ENCODE peak calls at places on chromosomes 16 and 17, in seven cellular contexts. U is effector memory CD4-positive, alpha-beta T cell; K is GM23248; L is cardiac muscle cell; V is sigmoid colon; E is skeletal muscle cell; S is uterus. Z is an unnamed sample.

GRCh38 chr17:75856062-75856681 is 1.0 kb upstream of the WBP2 start:
- DNase-seq in S (no peak), K (peak; percentile 51), E (no peak), L (no peak), V (no peak), U (no peak), Z (no peak)

GRCh38 chr16:48231675-48232214 is 12.4 kb upstream of the LONP2 start:
- DNase-seq in V (no peak), U (no peak), S (peak; percentile 16), E (no peak), L (peak; percentile 57), K (peak; percentile 72), Z (peak; percentile 16)

GRCh38 chr16:84199861-84200260 is 8.9 kb downstream of the ADAD2 start:
- DNase-seq in S (no peak), L (no peak), V (peak; percentile 80), U (no peak), E (no peak), K (no peak), Z (no peak)

GRCh38 chr17:78993241-78993956 is 13.7 kb upstream of the LGALS3BP start:
- DNase-seq in E (no peak), U (peak; percentile 34), L (peak; percentile 57), K (peak; percentile 60), S (peak; percentile 47), V (peak; percentile 67), Z (no peak)

GRCh38 chr16:19377864-19378263 is 39.8 kb upstream of the TMC5 start:
- DNase-seq in E (no peak), V (no peak), U (no peak), L (no peak), K (no peak), S (no peak), Z (peak; percentile 24)

GRCh38 chr17:7417056-7417655 is 3.0 kb upstream of the SPEM1 start:
- DNase-seq in K (no peak), U (no peak), L (no peak), E (no peak), S (no peak), V (no peak), Z (no peak)

GRCh38 chr16:57372372-57373116 is at the start of gene CX3CL1:
- DNase-seq in E (no peak), U (no peak), V (peak; percentile 87), S (peak; percentile 69), K (peak; percentile 61), L (peak; percentile 69), Z (no peak)

GRCh38 chr16:25027281-25027680 is 12.1 kb upstream of the ARHGAP17 start:
- DNase-seq in K (no peak), U (no peak), S (no peak), V (no peak), E (no peak), L (no peak), Z (no peak)

GRCh38 chr16:78127130-78127529 is 27.7 kb downstream of the WWOX start:
- DNase-seq in V (no peak), K (peak; percentile 46), E (peak; percentile 24), S (no peak), L (no peak), U (no peak), Z (no peak)

GRCh38 chr16:8899709-8900317 is 17.7 kb downstream of the LITAFD start:
- DNase-seq in S (no peak), V (no peak), L (no peak), U (no peak), K (no peak), E (no peak), Z (no peak)

GRCh38 chr16:77414752-77415231 is 20.0 kb downstream of the ADAMTS18 start:
- DNase-seq in V (no peak), E (peak; percentile 31), S (no peak), K (peak; percentile 36), U (no peak), L (no peak), Z (no peak)

GRCh38 chr16:84543931-84544776 is 39.7 kb upstream of the MEAK7 start:
- DNase-seq in U (no peak), L (no peak), E (no peak), K (peak; percentile 19), V (no peak), S (no peak), Z (no peak)

GRCh38 chr16:75244844-75245758 is 6.3 kb downstream of the BCAR1 start:
- DNase-seq in L (peak; percentile 90), U (no peak), K (peak; percentile 99), E (peak; percentile 93), V (peak; percentile 97), S (peak; percentile 80), Z (no peak)

GRCh38 chr17:43660816-43661493 is 767 bp downstream of the MEOX1 start:
- DNase-seq in S (no peak), L (no peak), E (no peak), K (no peak), V (no peak), U (no peak), Z (no peak)

GRCh38 chr17:43658890-43659289 is 2.8 kb downstream of the MEOX1 start:
- DNase-seq in V (no peak), E (no peak), K (no peak), U (no peak), S (no peak), L (no peak), Z (no peak)

GRCh38 chr17:43661699-43662431 is at the start of gene MEOX1:
- DNase-seq in E (peak; percentile 52), L (peak; percentile 60), K (peak; percentile 66), S (no peak), V (no peak), U (no peak), Z (no peak)

GRCh38 chr17:43660262-43660661 is 1.5 kb downstream of the MEOX1 start:
- DNase-seq in K (no peak), S (no peak), L (no peak), E (no peak), V (no peak), U (no peak), Z (no peak)

GRCh38 chr17:43659823-43660222 is 1.9 kb downstream of the MEOX1 start:
- DNase-seq in L (no peak), S (no peak), U (no peak), K (no peak), V (no peak), E (no peak), Z (no peak)
- H3K4me3 ChIP-seq in L (no peak overlapping the region), S (no peak overlapping the region), U (no peak overlapping the region), K (no peak overlapping the region), V (peak overlapping the region; percentile 17), E (no peak overlapping the region), Z (no peak overlapping the region)

DNA sequence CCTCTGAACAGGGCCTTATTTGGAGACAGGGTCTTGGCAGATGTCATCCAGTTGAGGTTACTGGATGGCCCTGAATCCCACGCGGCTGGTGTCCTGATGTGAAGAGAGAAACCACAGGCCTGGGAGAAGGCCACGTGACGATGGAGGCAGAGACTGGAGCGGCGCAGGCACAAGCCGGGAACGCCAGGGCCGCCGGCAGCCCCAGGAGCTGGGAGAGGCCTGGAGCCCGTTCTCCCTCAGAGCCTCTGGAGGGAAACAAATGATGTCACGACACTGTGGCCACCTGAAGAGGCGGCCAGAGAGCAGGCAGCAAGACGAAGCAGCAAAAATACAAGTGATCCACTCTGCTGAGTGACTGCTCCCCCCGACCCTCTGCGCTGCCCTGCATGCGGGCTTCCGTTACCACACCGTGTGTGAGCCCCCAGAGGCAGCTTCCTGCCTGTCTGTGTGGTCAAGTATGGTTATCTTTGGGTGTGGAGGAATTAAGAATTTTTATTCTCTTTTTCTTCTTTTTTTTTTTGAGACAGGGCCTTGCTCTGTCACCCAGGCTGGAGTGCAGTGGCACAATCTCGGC is 11.6 kb downstream of the CD7 start:
- DNase-seq in U (no peak), S (no peak), K (no peak), V (no peak), L (no peak), E (no peak), Z (no peak)
- H3K4me3 ChIP-seq in U (no peak overlapping the region), S (no peak overlapping the region), K (no peak overlapping the region), V (no peak overlapping the region), L (no peak overlapping the region), E (no peak overlapping the region), Z (no peak overlapping the region)

GRCh38 chr16:86300746-86301480 is 209.4 kb upstream of the FOXF1 start:
- DNase-seq in S (no peak), K (peak; percentile 56), L (peak; percentile 66), U (no peak), V (peak; percentile 72), E (peak; percentile 7), Z (no peak)
- H3K4me3 ChIP-seq in S (no peak overlapping the region), K (no peak overlapping the region), L (peak overlapping the region; percentile 4), U (no peak overlapping the region), V (peak overlapping the region; percentile 38), E (no peak overlapping the region), Z (no peak overlapping the region)

GRCh38 chr16:71916397-71916920 is 21.1 kb downstream of the IST1 start:
- DNase-seq in L (no peak), U (no peak), E (no peak), S (no peak), K (no peak), V (no peak), Z (no peak)

GRCh38 chr16:71915350-71915749 is 20.0 kb downstream of the IST1 start:
- DNase-seq in K (no peak), L (no peak), V (no peak), S (no peak), U (no peak), E (no peak), Z (no peak)

GRCh38 chr16:71919033-71919432 is 23.7 kb downstream of the IST1 start:
- DNase-seq in K (no peak), V (no peak), E (no peak), L (no peak), S (no peak), U (no peak), Z (no peak)

GRCh38 chr16:71920658-71921057 is 25.3 kb downstream of the IST1 start:
- DNase-seq in V (no peak), S (no peak), K (no peak), E (no peak), L (no peak), U (no peak), Z (no peak)

DNA sequence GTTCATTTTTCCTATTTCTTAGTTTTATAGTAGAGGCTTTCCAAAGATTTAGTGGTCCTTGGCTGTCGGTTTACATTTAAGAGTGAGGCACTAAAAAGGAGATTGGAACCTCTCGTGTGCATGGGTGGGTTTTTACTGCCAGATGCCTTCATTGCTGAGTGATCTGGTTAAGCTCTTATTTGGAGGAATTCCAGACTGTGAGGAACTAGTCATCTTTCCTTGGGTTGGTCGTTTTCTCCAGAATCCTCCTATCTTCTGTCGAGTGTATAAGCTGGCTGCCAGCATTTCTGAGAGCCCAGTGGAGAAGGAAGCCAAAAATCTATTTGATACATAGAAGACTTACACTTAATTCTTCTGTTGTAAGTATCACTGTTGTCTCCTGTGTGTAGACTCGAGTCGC is 22.6 kb downstream of the IST1 start:
- DNase-seq in V (no peak), K (peak; percentile 83), L (no peak), S (no peak), E (no peak), U (no peak), Z (no peak)
- H3K4me3 ChIP-seq in V (no peak overlapping the region), K (no peak overlapping the region), L (no peak overlapping the region), S (no peak overlapping the region), E (no peak overlapping the region), U (no peak overlapping the region), Z (no peak overlapping the region)

Z was measured in Jurkat, Clone E6-1.